ENCODE peak calls at places on chromosomes 11 and 22, in seven cellular contexts. H, F, C, N, Y, R and Q are unnamed samples.

GRCh38 chr11:59901306-59901705 is 22.7 kb downstream of the OOSP3 start:
- DNase-seq in R (no peak), N (no peak), H (no peak), C (no peak), Y (peak), F (peak), Q (peak)

GRCh38 chr11:13012037-13012693 is 3.0 kb downstream of the RASSF10 start:
- DNase-seq in C (no peak), H (no peak), R (no peak), F (no peak), Y (no peak), N (no peak), Q (no peak)

GRCh38 chr22:49406879-49407587 is 420.6 kb downstream of the BRD1 start:
- DNase-seq in F (no peak), N (no peak), H (no peak), Y (no peak), C (no peak), R (no peak), Q (no peak)

GRCh38 chr22:26805131-26805530 is 147.7 kb downstream of the MIAT start:
- DNase-seq in C (no peak), F (no peak), N (no peak), H (no peak), Y (peak), R (no peak), Q (no peak)

GRCh38 chr11:69615545-69616278 is 25.2 kb upstream of the CCND1 start:
- DNase-seq in N (no peak), H (no peak), Y (no peak), R (no peak), C (no peak), F (no peak), Q (no peak)

GRCh38 chr11:86374586-86374985 is at the start of gene CCDC81:
- DNase-seq in C (no peak), Y (no peak), R (no peak), H (no peak), F (no peak), N (no peak), Q (no peak)

GRCh38 chr11:67022961-67023956 is at the start of gene SYT12:
- DNase-seq in Y (no peak), R (peak), N (no peak), H (no peak), F (peak), C (no peak), Q (no peak)

GRCh38 chr22:46336119-46337078 is 885 bp downstream of the TRMU start:
- DNase-seq in C (no peak), H (no peak), R (peak), N (no peak), Y (no peak), F (peak), Q (no peak)

GRCh38 chr11:3156282-3156660 is 8.8 kb downstream of the OSBPL5 start:
- DNase-seq in N (no peak), Y (no peak), F (peak), H (no peak), R (no peak), C (no peak), Q (no peak)

GRCh38 chr11:64894070-64894811 is 15.8 kb upstream of the EHD1 start:
- DNase-seq in Y (peak), N (peak), H (peak), R (peak), C (peak), F (peak), Q (peak)

GRCh38 chr11:9787981-9788521 is 124.2 kb downstream of the SWAP70 start:
- DNase-seq in C (no peak), F (peak), H (no peak), Y (no peak), N (no peak), R (no peak), Q (no peak)

GRCh38 chr11:121514401-121514981 is 61.7 kb upstream of the SORL1-AS1 start:
- DNase-seq in F (no peak), R (no peak), C (no peak), Y (no peak), N (peak), H (peak), Q (no peak)

GRCh38 chr11:11937957-11938356 is 70.5 kb downstream of the DKK3 start:
- DNase-seq in F (no peak), C (no peak), R (no peak), H (no peak), N (no peak), Y (no peak), Q (no peak)

GRCh38 chr11:11231763-11232162 is 121.3 kb downstream of the CSNK2A3 start:
- DNase-seq in N (no peak), H (no peak), Y (no peak), F (no peak), R (no peak), C (no peak), Q (no peak)

GRCh38 chr11:1296287-1296686 is 13.1 kb downstream of the TOLLIP start:
- DNase-seq in F (no peak), H (no peak), R (no peak), N (no peak), Y (no peak), C (no peak), Q (no peak)

GRCh38 chr11:76190376-76190775 is 15.9 kb downstream of the WNT11 start:
- DNase-seq in F (no peak), R (no peak), N (no peak), C (no peak), Y (no peak), H (no peak), Q (no peak)

GRCh38 chr11:11243258-11243789 is 109.7 kb downstream of the CSNK2A3 start:
- DNase-seq in R (no peak), C (no peak), H (no peak), N (no peak), Y (no peak), F (no peak), Q (no peak)

GRCh38 chr11:104870910-104871309 is 27.4 kb downstream of the CASP12 start:
- DNase-seq in R (no peak), N (no peak), C (no peak), Y (no peak), F (no peak), H (no peak), Q (no peak)

GRCh38 chr22:44261861-44262595 is 50.7 kb downstream of the SHISAL1 start:
- DNase-seq in C (no peak), R (no peak), F (no peak), H (no peak), N (no peak), Y (no peak), Q (no peak)

GRCh38 chr11:70720291-70720690 is 322.0 kb downstream of the CTTN start:
- DNase-seq in R (no peak), C (no peak), Y (no peak), N (peak), H (no peak), F (no peak), Q (no peak)

GRCh38 chr22:31130873-31131272 is 8.1 kb downstream of the INPP5J start:
- DNase-seq in N (no peak), R (no peak), Y (no peak), C (no peak), H (no peak), F (no peak), Q (no peak)

GRCh38 chr11:134951305-134951700 is 539.3 kb upstream of the B3GAT1 start:
- DNase-seq in F (no peak), N (no peak), Y (peak), R (no peak), C (no peak), H (no peak), Q (no peak)

GRCh38 chr22:29722151-29722550 is 2.3 kb downstream of the CABP7 start:
- DNase-seq in F (peak), C (no peak), N (no peak), H (no peak), R (no peak), Y (peak), Q (no peak)

GRCh38 chr11:131851951-131852350 is 481.5 kb downstream of the NTM start:
- DNase-seq in H (no peak), F (no peak), Y (no peak), N (no peak), R (no peak), C (no peak), Q (no peak)

GRCh38 chr22:40310081-40310770 is 36.1 kb upstream of the ADSL start:
- DNase-seq in N (no peak), Y (no peak), H (no peak), F (no peak), C (no peak), R (no peak), Q (no peak)

GRCh38 chr11:65539401-65540289 is 14.8 kb downstream of the SCYL1 start:
- DNase-seq in C (peak), H (no peak), R (no peak), F (no peak), Y (no peak), N (peak), Q (peak)

GRCh38 chr22:22576989-22577427 is 17.9 kb upstream of the PRAME start:
- DNase-seq in N (no peak), H (no peak), F (no peak), R (no peak), C (no peak), Y (no peak), Q (no peak)

GRCh38 chr11:44973634-44974401 is 23.1 kb upstream of the TP53I11 start:
- DNase-seq in Y (no peak), N (no peak), F (peak), C (no peak), H (no peak), R (no peak), Q (no peak)

GRCh38 chr22:48181168-48181955 is 1418.9 kb downstream of the TBC1D22A start:
- DNase-seq in Y (no peak), R (no peak), H (no peak), C (no peak), N (no peak), F (no peak), Q (no peak)

GRCh38 chr22:46592390-46592872 is 27.8 kb upstream of the GRAMD4 start:
- DNase-seq in N (no peak), C (no peak), H (no peak), F (peak), Y (peak), R (peak), Q (peak)

GRCh38 chr11:35165416-35166368 is 26.7 kb downstream of the CD44 start:
- DNase-seq in Y (no peak), F (peak), R (peak), H (no peak), C (peak), N (no peak), Q (peak)

GRCh38 chr11:67285541-67286498 is 3.3 kb upstream of the ANKRD13D start:
- DNase-seq in Y (no peak), R (no peak), H (no peak), N (no peak), C (no peak), F (peak), Q (no peak)

GRCh38 chr22:47162865-47163264 is 400.4 kb downstream of the TBC1D22A start:
- DNase-seq in C (no peak), F (no peak), R (no peak), N (no peak), Y (no peak), H (no peak), Q (no peak)

GRCh38 chr11:16912607-16913006 is 101.6 kb downstream of the PLEKHA7 start:
- DNase-seq in Y (no peak), C (no peak), F (no peak), R (no peak), H (no peak), N (peak), Q (no peak)

GRCh38 chr11:22633354-22633902 is 7.8 kb upstream of the FANCF start:
- DNase-seq in C (no peak), H (no peak), Y (no peak), R (no peak), F (no peak), N (no peak), Q (no peak)

GRCh38 chr11:64094463-64095223 is 58.9 kb downstream of the FLRT1 start:
- DNase-seq in F (peak), R (no peak), H (no peak), Y (peak), C (no peak), N (peak), Q (no peak)

GRCh38 chr22:48357961-48358360 is 1469.7 kb downstream of the BRD1 start:
- DNase-seq in F (no peak), H (no peak), Y (no peak), N (no peak), R (no peak), C (no peak), Q (no peak)